ENCODE peak calls at places on chromosome 13, in four cellular contexts. M is lower leg skin, G is astrocyte of the cerebellum, Y is choroid plexus epithelial cell. S is an unnamed sample.

GRCh38 chr13:94248454-94249233 is 230.8 kb downstream of the DCT start:
- DNase-seq in Y (peak), G (no peak), M (no peak), S (no peak)

GRCh38 chr13:95560387-95560786 is 7.9 kb downstream of the CLDN10 start:
- DNase-seq in M (no peak), Y (no peak), G (no peak), S (no peak)

GRCh38 chr13:103640617-103641016 is 574.4 kb upstream of the SLC10A2 start:
- DNase-seq in Y (peak), M (no peak), G (no peak), S (no peak)

GRCh38 chr13:41645313-41645712 is 188.0 kb downstream of the RGCC start:
- DNase-seq in G (peak), M (no peak), Y (peak), S (no peak)

GRCh38 chr13:111610077-111610476 is 289.6 kb downstream of the TEX29 start:
- DNase-seq in Y (no peak), G (no peak), M (no peak), S (no peak)

GRCh38 chr13:51801631-51802099 is 2.3 kb downstream of the DHRS12 start:
- DNase-seq in G (no peak), Y (no peak), M (peak), S (no peak)

GRCh38 chr13:21668665-21669599 is 1.9 kb upstream of the FGF9 start:
- DNase-seq in G (no peak), M (no peak), Y (peak), S (peak)

GRCh38 chr13:28339419-28339818 is 155.5 kb downstream of the FLT1 start:
- DNase-seq in G (no peak), M (no peak), Y (peak), S (no peak)

GRCh38 chr13:22173605-22174004 is 502.7 kb downstream of the FGF9 start:
- DNase-seq in M (no peak), Y (peak), G (peak), S (no peak)

GRCh38 chr13:114005206-114005720 is 31.4 kb upstream of the C13orf46 start:
- DNase-seq in G (no peak), M (no peak), Y (no peak), S (no peak)

GRCh38 chr13:61024046-61024445 is 391.6 kb downstream of the PCDH20 start:
- DNase-seq in M (no peak), G (no peak), Y (no peak), S (no peak)

GRCh38 chr13:45907501-45907900 is 55.9 kb upstream of the SIAH3 start:
- DNase-seq in M (no peak), G (no peak), Y (no peak), S (no peak)

GRCh38 chr13:111880185-111880584 is 186.8 kb upstream of the SOX1 start:
- DNase-seq in Y (no peak), M (peak), G (no peak), S (no peak)

GRCh38 chr13:114134111-114134943 is 1.9 kb upstream of the RASA3 start:
- DNase-seq in M (no peak), Y (no peak), G (no peak), S (no peak)

GRCh38 chr13:42970824-42971669 is 21.0 kb downstream of the EPSTI1 start:
- DNase-seq in Y (peak), M (no peak), G (peak), S (peak)

GRCh38 chr13:26502826-26503225 is 54.7 kb upstream of the WASF3 start:
- DNase-seq in Y (peak), G (no peak), M (no peak), S (no peak)

GRCh38 chr13:95677564-95678386 is 836 bp downstream of the DNAJC3 start:
- DNase-seq in G (peak), M (peak), Y (peak), S (no peak)

GRCh38 chr13:107117327-107118012 is 549.5 kb upstream of the ARGLU1 start:
- DNase-seq in G (no peak), M (no peak), Y (no peak), S (no peak)

GRCh38 chr13:50079278-50080157 is 64.3 kb downstream of the KCNRG start:
- DNase-seq in Y (no peak), G (no peak), M (no peak), S (no peak)

GRCh38 chr13:111327701-111328100 is 7.3 kb downstream of the TEX29 start:
- DNase-seq in G (no peak), Y (no peak), M (peak), S (no peak)

GRCh38 chr13:79779761-79780160 is 298.8 kb downstream of the NDFIP2 start:
- DNase-seq in Y (peak), G (no peak), M (no peak), S (no peak)

GRCh38 chr13:32001392-32001768 is 30.2 kb upstream of the FRY start:
- DNase-seq in Y (peak), G (peak), M (no peak), S (peak)

GRCh38 chr13:22077205-22077683 is 406.4 kb downstream of the FGF9 start:
- DNase-seq in G (no peak), Y (no peak), M (no peak), S (no peak)

GRCh38 chr13:94550030-94550738 is 45.8 kb downstream of the TGDS start:
- DNase-seq in M (no peak), Y (peak), G (peak), S (no peak)

GRCh38 chr13:50761406-50761805 is 82.1 kb downstream of the DLEU7 start:
- DNase-seq in G (no peak), M (no peak), Y (no peak), S (no peak)

GRCh38 chr13:35565273-35565672 is 88.8 kb upstream of the MAB21L1 start:
- DNase-seq in M (no peak), G (no peak), Y (no peak), S (no peak)

GRCh38 chr13:102704238-102704750 is 9.4 kb upstream of the METTL21C start:
- DNase-seq in Y (no peak), M (no peak), G (no peak), S (no peak)

GRCh38 chr13:21944610-21945009 is 273.7 kb downstream of the FGF9 start:
- DNase-seq in Y (no peak), G (no peak), M (no peak), S (no peak)

GRCh38 chr13:107554355-107554905 is 660.9 kb downstream of the LIG4 start:
- DNase-seq in M (no peak), Y (no peak), G (no peak), S (no peak)

GRCh38 chr13:86741762-86742285 is 929.3 kb upstream of the SLITRK5 start:
- DNase-seq in M (no peak), Y (peak), G (no peak), S (no peak)
- TF ChIP-seq CTCF in M (no peak), Y (peak), G (no peak), S (no peak)

GRCh38 chr13:44244288-44244687 is 129.3 kb upstream of the SERP2 start:
- DNase-seq in M (no peak), G (peak), Y (peak), S (no peak)
- TF ChIP-seq CTCF in M (no peak), G (no peak), Y (no peak), S (no peak)

GRCh38 chr13:100983111-100983510 is 308.5 kb upstream of the TMTC4 start:
- DNase-seq in G (peak), M (no peak), Y (no peak), S (no peak)

GRCh38 chr13:100984349-100984748 is 309.8 kb upstream of the TMTC4 start:
- DNase-seq in M (no peak), G (no peak), Y (peak), S (no peak)

GRCh38 chr13:100986571-100986970 is 312.0 kb upstream of the TMTC4 start:
- DNase-seq in Y (no peak), M (no peak), G (no peak), S (no peak)

GRCh38 chr13:100989424-100989823 is 314.8 kb upstream of the TMTC4 start:
- DNase-seq in Y (no peak), M (no peak), G (no peak), S (no peak)

DNA sequence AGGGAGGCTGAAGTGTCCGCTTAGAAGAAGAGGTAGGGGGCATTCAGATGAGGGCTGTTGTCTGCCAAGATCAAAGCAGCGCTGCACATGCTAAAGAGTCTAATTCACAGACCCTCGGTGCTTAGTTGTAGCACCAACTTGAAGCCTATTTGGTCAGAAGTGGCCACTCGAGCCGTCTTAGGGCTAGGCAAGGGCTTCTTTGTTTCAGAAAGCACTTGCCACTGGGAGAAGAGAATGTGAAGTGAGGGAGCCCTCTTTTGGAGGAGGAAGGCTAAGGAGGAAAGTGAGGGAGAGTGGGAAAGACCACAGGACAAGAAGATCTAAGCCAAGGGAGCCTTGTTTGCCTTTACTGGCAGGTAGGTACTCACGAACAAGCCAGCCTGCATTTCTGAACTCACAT is 313.4 kb upstream of the TMTC4 start:
- DNase-seq in M (no peak), G (no peak), Y (peak), S (no peak)
- TF ChIP-seq CTCF in M (no peak), G (peak), Y (peak), S (no peak)

GRCh38 chr13:55572862-55573261 is 1567.9 kb upstream of the PRR20A start:
- DNase-seq in Y (no peak), G (no peak), M (no peak), S (no peak)

GRCh38 chr13:55576389-55576788 is 1564.3 kb upstream of the PRR20A start:
- DNase-seq in Y (no peak), G (no peak), M (no peak), S (no peak)

GRCh38 chr13:55573565-55573964 is 1567.2 kb upstream of the PRR20A start:
- DNase-seq in G (no peak), Y (no peak), M (no peak), S (no peak)

GRCh38 chr13:55577082-55577846 is 1563.5 kb upstream of the PRR20A start:
- DNase-seq in G (no peak), Y (no peak), M (no peak), S (no peak)

DNA sequence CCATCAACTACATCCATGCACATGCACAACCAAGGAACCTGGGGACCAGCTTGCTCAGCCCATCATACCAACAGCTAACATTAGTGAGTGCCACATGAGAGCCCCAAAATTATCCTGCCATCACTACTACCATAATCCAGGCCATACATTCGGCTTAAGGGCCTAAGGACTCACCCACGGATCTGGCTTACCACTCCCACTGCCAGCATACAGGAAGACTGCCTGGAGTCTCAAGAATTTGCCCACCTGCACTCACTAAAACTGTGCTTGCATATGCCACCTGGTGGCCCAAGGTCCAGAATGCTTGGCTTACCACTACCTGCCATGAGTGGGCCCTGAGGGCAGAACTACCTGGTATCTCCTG is 1562.9 kb upstream of the PRR20A start:
- DNase-seq in G (no peak), Y (no peak), M (no peak), S (no peak)
- TF ChIP-seq CTCF in G (no peak), Y (no peak), M (no peak), S (no peak)

DNA sequence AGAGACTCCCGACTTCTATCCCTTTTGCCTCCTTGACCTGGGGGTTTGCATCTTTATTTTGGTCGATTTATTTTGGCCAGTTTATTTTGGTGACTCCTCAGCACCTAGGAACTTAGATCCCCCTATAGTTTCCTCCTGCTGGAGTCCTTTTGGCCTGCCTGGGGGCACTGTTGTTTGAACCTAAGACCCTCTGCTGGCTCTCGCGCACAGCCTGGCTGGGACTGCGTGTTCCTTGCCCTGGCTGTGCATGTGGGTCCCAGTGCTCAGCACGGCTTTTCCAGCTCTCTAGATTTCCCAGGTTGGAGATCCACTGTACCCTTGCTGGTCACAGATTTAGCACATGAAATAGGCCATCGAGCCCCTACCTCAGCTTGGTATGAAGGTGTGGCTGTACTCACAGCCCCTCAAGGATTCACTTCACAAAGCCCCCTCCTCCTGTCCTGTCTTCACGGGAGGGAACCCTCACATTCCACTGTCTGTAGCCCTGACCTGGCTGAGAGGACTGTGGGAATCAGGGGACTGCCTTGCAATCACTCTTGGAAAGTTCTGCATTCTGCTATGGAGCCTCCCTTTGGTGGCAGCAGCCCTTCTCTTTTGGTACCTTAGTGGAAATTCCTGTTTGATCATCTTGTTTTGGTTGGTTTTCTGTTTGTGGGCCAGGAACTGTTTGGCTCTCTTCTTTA is 8.3 kb downstream of the UBAC2 start:
- DNase-seq in M (no peak), G (no peak), Y (no peak), S (no peak)
- TF ChIP-seq CTCF in M (no peak), G (no peak), Y (no peak), S (no peak)

DNA sequence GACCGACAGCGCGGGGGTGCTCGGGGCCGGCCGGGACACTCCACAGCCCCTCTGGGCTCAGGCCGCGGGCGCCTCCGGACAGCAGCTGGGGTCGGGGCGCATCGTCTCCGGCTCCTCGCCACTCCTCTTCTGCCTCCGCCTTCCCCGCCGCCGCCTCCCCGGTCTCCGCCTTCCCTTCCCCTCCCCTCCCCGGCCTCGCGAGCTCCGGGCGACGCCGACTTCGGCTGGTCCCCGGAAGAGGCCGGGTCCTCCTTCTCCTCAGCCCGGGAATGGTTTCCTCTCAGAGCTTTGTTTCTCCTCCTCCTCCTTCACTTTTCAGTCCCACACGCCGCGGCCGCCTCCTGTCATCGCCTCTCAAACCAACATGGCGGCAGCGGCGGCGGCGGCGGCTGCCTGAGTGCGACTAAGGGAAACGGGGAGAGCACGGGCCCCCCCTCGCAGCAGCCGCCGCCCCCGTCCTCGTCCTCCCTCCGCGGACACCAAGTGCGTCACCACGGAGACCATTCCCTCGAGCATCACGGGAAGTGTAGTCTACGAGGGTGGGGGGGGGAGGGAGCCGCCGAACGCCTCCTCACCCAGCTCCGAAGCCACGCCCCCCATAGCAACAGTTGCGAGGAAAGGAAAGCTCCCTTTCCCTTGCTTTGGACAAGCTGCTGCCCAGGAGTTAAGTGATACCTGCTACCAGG is at the start of gene UBL3:
- DNase-seq in Y (peak), M (peak), G (peak), S (peak)
- TF ChIP-seq CTCF in Y (no peak), M (no peak), G (no peak), S (no peak)

DNA sequence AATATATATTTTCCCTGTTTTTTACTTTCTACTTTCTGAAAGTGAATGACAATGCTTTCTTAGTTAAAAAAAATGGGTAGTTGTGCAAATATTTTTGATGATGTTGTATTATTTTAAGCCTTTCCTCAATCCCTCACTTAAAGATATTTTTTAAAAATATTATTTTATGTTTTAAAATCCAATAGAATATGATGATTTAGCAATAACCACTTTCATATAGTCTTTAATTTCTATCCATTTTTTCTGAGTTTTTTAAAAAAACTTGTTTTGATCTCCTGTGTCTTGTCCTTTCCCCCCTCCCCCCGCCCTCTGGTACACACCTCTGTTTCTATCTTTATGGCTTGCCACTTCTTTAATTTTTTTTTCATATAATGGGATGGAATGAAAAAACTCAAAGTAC is 362.0 kb upstream of the SLITRK6 start:
- DNase-seq in Y (no peak), M (no peak), G (no peak), S (no peak)
- TF ChIP-seq CTCF in Y (no peak), M (no peak), G (no peak), S (no peak)

GRCh38 chr13:66353664-66354063 is 876.5 kb downstream of the PCDH9 start:
- DNase-seq in G (peak), Y (peak), M (no peak), S (no peak)
- TF ChIP-seq CTCF in G (peak), Y (peak), M (no peak), S (no peak)

GRCh38 chr13:33285420-33286124 is at the start of gene STARD13:
- DNase-seq in M (peak), G (peak), Y (peak), S (peak)
- TF ChIP-seq CTCF in M (no peak), G (peak), Y (peak), S (peak)

DNA sequence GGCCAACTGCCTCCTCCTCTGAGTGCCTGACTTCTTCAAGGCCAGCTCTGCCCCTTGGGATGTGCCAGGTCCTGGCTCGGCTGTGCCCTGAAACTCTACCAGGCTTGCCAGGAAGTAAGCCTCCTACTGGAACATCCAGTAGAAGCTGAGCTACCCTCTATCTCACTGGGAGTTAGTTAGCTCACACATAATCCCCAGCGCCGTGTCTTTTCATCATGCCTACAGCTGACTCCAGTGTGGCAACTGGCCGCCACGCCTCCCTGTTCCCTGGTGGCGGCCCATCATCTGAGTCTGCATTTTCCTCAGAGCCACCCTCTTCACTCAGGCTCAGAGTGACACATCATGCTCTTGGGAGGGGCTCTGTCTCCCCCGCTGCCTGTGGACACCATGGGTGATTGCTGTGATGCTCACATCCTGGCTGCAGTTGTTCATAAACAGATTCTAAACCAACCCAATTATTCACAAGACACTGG is 131.8 kb upstream of the IRS2 start:
- DNase-seq in Y (peak), G (no peak), M (no peak), S (no peak)
- TF ChIP-seq CTCF in Y (no peak), G (no peak), M (no peak), S (no peak)

S was measured in GM10248.